ENCODE peak calls at places on chromosomes 1 and 21, in eight cellular contexts. L is right lobe of liver; Q is colonic mucosa; X is CD4-positive, alpha-beta memory T cell; I is tibial artery; R is GM23248; B is BE2C; N is K562. G is an unnamed sample.

GRCh38 chr1:30697571-30697970 is 25.8 kb downstream of the MATN1 start:
- DNase-seq in L (no peak), N (no peak), Q (no peak), B (no peak), I (peak; percentile 65), X (no peak), R (no peak), G (no peak)

GRCh38 chr1:1000357-1001056 is 610 bp upstream of the HES4 start:
- DNase-seq in R (peak; percentile 84), Q (peak; percentile 82), X (peak; percentile 80), I (peak; percentile 93), N (peak; percentile 93), B (peak; percentile 48), L (peak; percentile 70), G (peak; percentile 79)

GRCh38 chr1:30868833-30869435 is 39.6 kb downstream of the SDC3 start:
- DNase-seq in Q (no peak), I (no peak), N (no peak), B (no peak), L (no peak), R (no peak), X (no peak), G (no peak)

GRCh38 chr1:81664341-81664740 is 136.4 kb upstream of the ADGRL2 start:
- DNase-seq in R (peak; percentile 82), Q (no peak), I (no peak), X (no peak), B (no peak), N (no peak), L (no peak), G (no peak)

GRCh38 chr1:23838401-23838866 is 13.2 kb upstream of the HMGCL start:
- DNase-seq in X (peak; percentile 82), B (peak; percentile 68), L (peak; percentile 84), I (peak; percentile 73), Q (peak; percentile 81), R (peak; percentile 72), N (peak; percentile 85), G (peak; percentile 82)

GRCh38 chr1:77605246-77606026 is 77.0 kb downstream of the ZZZ3 start:
- DNase-seq in N (no peak), L (peak; percentile 64), B (peak; percentile 10), I (peak; percentile 80), X (no peak), R (peak; percentile 31), Q (peak; percentile 41), G (peak; percentile 46)

GRCh38 chr1:206833741-206834140 is 31.7 kb upstream of the IL20 start:
- DNase-seq in X (no peak), I (no peak), N (no peak), Q (peak; percentile 57), L (no peak), R (no peak), B (no peak), G (peak; percentile 53)

GRCh38 chr1:115158181-115158580 is 68.9 kb upstream of the TSPAN2 start:
- DNase-seq in X (no peak), I (peak; percentile 86), N (no peak), L (no peak), B (no peak), R (peak; percentile 93), Q (no peak), G (no peak)

GRCh38 chr1:96772972-96773371 is 51.4 kb downstream of the PTBP2 start:
- DNase-seq in I (no peak), N (no peak), B (no peak), X (no peak), Q (no peak), R (no peak), L (no peak), G (no peak)

GRCh38 chr1:8520483-8520966 is 202.6 kb downstream of the SLC45A1 start:
- DNase-seq in N (no peak), B (no peak), I (no peak), L (no peak), R (no peak), X (no peak), Q (no peak), G (no peak)

GRCh38 chr1:8519167-8519566 is 201.3 kb downstream of the SLC45A1 start:
- DNase-seq in X (no peak), I (no peak), Q (no peak), L (no peak), B (no peak), N (no peak), R (no peak), G (no peak)

GRCh38 chr1:8525291-8526275 is 207.7 kb downstream of the SLC45A1 start:
- DNase-seq in R (peak; percentile 86), N (peak; percentile 51), I (peak; percentile 90), Q (peak; percentile 91), L (peak; percentile 92), B (peak; percentile 74), X (peak; percentile 93), G (peak; percentile 94)

GRCh38 chr1:8524637-8525157 is 206.8 kb downstream of the SLC45A1 start:
- DNase-seq in B (no peak), X (no peak), L (no peak), Q (no peak), R (peak; percentile 25), I (no peak), N (no peak), G (no peak)

GRCh38 chr1:8523641-8524206 is 205.8 kb downstream of the SLC45A1 start:
- DNase-seq in X (no peak), B (no peak), L (no peak), Q (no peak), N (no peak), I (no peak), R (no peak), G (no peak)
- H3K4me1 ChIP-seq in X (peaks cover 51% of the 10 kb centered on the region), B (peaks cover 5% of the 10 kb centered on the region), L (no peaks in the 10 kb centered on the region), Q (no peaks in the 10 kb centered on the region), N (peaks cover 31% of the 10 kb centered on the region), I (peaks cover 38% of the 10 kb centered on the region), R (peaks cover 35% of the 10 kb centered on the region), G (peaks cover 10% of the 10 kb centered on the region)

GRCh38 chr1:183039330-183039729 is 16.1 kb downstream of the LAMC1 start:
- DNase-seq in L (no peak), X (no peak), B (no peak), R (no peak), Q (no peak), I (no peak), N (no peak), G (no peak)

GRCh38 chr1:183039985-183040447 is 16.8 kb downstream of the LAMC1 start:
- DNase-seq in X (no peak), B (no peak), L (no peak), N (no peak), I (no peak), R (peak; percentile 86), Q (no peak), G (no peak)

GRCh38 chr1:183038333-183038876 is 15.2 kb downstream of the LAMC1 start:
- DNase-seq in Q (no peak), N (no peak), X (no peak), B (no peak), I (no peak), L (no peak), R (no peak), G (no peak)

GRCh38 chr1:183040600-183040999 is 17.4 kb downstream of the LAMC1 start:
- DNase-seq in I (no peak), B (no peak), X (no peak), Q (no peak), L (no peak), R (peak; percentile 49), N (no peak), G (no peak)

DNA sequence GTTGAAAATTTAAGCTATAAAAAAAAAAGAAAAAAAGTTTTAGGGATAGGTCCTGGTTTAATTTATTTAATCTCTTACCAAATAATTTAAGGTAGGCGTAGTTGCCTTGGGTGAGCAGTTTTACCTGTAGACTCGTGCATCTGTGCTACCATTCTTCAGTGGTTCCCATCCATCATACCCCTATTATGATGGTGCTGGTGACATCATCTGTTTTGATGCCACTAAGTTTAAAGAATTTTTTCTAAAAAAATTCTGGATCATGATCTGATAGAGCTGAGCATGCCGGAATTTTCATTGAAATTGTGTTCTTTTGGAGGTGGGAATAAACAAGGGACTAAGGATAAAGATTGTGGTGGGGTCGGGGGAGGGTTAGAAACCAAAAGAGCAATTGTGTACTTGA is 15.7 kb downstream of the LAMC1 start:
- DNase-seq in L (no peak), X (no peak), N (no peak), Q (no peak), I (no peak), B (no peak), R (no peak), G (no peak)
- H3K4me1 ChIP-seq in L (no peaks in the 10 kb centered on the region), X (peaks cover under 1% of the 10 kb centered on the region), N (no peaks in the 10 kb centered on the region), Q (no peaks in the 10 kb centered on the region), I (peaks cover 88% of the 10 kb centered on the region), B (peaks cover 24% of the 10 kb centered on the region), R (peaks cover 53% of the 10 kb centered on the region), G (no peaks in the 10 kb centered on the region)

GRCh38 chr21:41850085-41850484 is 29.1 kb downstream of the PRDM15 start:
- DNase-seq in X (no peak), I (no peak), Q (no peak), B (no peak), R (no peak), L (no peak), N (no peak), G (no peak)
- H3K4me1 ChIP-seq in X (no peaks in the 10 kb centered on the region), I (no peaks in the 10 kb centered on the region), Q (no peaks in the 10 kb centered on the region), B (no peaks in the 10 kb centered on the region), R (no peaks in the 10 kb centered on the region), L (no peaks in the 10 kb centered on the region), N (peaks cover 9% of the 10 kb centered on the region), G (no peaks in the 10 kb centered on the region)

DNA sequence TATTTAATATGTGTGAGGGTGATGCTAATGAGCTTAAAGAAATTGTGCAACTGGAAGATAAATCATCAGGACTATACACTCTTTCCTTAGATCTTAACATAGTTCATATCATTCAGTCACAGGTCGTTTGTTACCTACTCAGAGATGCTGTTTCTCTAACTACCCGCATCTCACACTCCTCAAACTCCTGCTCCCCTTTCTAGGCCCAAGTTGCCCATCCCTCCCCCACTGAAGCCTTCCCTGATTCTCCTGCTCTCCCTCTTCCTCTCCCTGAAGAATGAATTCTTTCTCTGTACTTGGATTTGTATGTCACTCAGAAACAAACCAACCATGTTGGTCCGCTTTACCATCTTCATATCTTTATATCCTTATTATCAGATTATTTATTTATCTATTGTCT is 9.1 kb downstream of the SH3GLB1 start:
- DNase-seq in X (no peak), Q (no peak), I (no peak), L (no peak), R (no peak), B (no peak), N (no peak), G (no peak)
- H3K4me1 ChIP-seq in X (peaks cover 65% of the 10 kb centered on the region), Q (peaks cover 9% of the 10 kb centered on the region), I (peaks cover 82% of the 10 kb centered on the region), L (no peaks in the 10 kb centered on the region), R (peaks cover 40% of the 10 kb centered on the region), B (no peaks in the 10 kb centered on the region), N (peaks cover 3% of the 10 kb centered on the region), G (peaks cover 18% of the 10 kb centered on the region)

DNA sequence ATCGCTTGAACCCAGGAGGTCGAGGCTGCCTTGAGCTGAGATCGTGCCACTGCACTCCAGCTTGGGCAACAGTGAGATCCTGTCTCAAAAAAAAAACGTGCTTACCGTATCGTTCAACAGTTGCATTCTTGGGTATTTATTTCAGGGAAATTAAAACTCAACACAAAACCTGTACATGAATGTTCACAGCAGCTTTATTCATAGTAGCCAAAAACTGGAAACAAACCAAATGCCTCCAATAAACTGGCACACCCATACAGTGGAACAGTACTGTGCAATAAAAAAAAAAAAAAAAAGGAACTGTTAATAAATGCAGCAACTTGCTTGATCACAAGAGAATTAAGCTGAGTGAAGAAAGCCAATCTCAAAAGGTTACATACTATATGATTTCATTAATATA is 6.7 kb downstream of the KHDRBS1 start:
- DNase-seq in R (peak; percentile 53), N (no peak), L (no peak), B (no peak), I (no peak), Q (no peak), X (no peak), G (no peak)
- H3K4me1 ChIP-seq in R (peaks cover 28% of the 10 kb centered on the region), N (peaks cover 41% of the 10 kb centered on the region), L (no peaks in the 10 kb centered on the region), B (no peaks in the 10 kb centered on the region), I (peaks cover 93% of the 10 kb centered on the region), Q (peaks cover 32% of the 10 kb centered on the region), X (peaks cover 87% of the 10 kb centered on the region), G (peaks cover 62% of the 10 kb centered on the region)